ENCODE peak calls at places on chromosomes 11 and 22, in four cellular contexts. M is body of pancreas, Z is A549, V is brain microvascular endothelial cell. N is an unnamed sample.
A peak's percentile ranks its signal among the peaks of the same experiment; 100 is the strongest.

GRCh38 chr11:124870430-124870829 is 5.2 kb downstream of the ROBO3 start:
- DNase-seq in M (no peak), V (no peak), Z (no peak), N (no peak)

GRCh38 chr11:46663277-46663940 is 37.0 kb downstream of the ARHGAP1 start:
- DNase-seq in Z (no peak), M (no peak), V (no peak), N (no peak)

GRCh38 chr11:15780837-15781236 is 575.5 kb downstream of the SOX6 start:
- DNase-seq in M (no peak), V (no peak), Z (no peak), N (no peak)

GRCh38 chr11:34209809-34210208 is 104.4 kb downstream of the NAT10 start:
- DNase-seq in Z (no peak), M (no peak), V (no peak), N (no peak)

GRCh38 chr11:27991731-27992130 is 116.2 kb downstream of the KIF18A start:
- DNase-seq in Z (no peak), V (no peak), M (no peak), N (no peak)

GRCh38 chr11:118911880-118912741 is 13.6 kb downstream of the BCL9L start:
- DNase-seq in M (peak; percentile 59), Z (no peak), V (peak; percentile 91), N (no peak)

GRCh38 chr11:125431481-125431880 is 64.6 kb downstream of the FEZ1 start:
- DNase-seq in V (no peak), M (no peak), Z (no peak), N (no peak)

GRCh38 chr11:61378713-61379313 is 13.6 kb upstream of the TMEM216 start:
- DNase-seq in V (peak; percentile 88), M (no peak), Z (peak; percentile 72), N (peak; percentile 97)

GRCh38 chr11:99037057-99037456 is 16.3 kb downstream of the CNTN5 start:
- DNase-seq in V (no peak), M (no peak), Z (no peak), N (no peak)

GRCh38 chr22:45344339-45344738 is 34.6 kb downstream of the FAM118A start:
- DNase-seq in Z (peak; percentile 28), V (no peak), M (no peak), N (no peak)
- TF ChIP-seq CTCF in Z (no peak), V (peak; percentile 47), M (no peak), N (no peak)

DNA sequence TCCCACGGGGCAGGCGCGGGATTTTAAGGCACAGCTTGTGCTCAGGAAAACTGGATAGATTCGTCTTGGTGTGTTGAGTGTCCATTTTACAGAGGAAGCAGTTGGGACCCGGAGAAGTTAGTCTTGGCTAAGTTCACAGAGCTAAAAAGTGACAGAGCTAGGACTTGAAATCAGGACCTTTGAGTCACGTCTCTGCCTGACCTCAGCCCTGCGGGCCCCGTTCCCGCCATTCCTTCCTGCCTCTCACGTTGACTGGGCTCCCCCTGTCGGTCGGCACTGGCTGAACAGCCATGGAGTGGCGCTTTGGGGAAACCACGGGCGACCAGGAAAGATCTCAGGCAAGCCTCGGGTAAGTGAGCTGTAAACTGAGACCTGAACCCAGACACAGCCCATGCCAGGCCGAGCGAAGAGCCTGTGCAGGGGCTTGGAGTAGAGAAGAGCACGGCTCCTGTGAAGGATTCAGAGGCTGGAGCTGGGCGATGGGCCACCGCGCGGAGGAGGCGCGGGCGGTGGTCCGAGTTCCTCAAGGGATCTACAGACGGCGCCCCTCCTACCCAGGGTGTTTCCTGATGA is 54.1 kb downstream of the WNT11 start:
- DNase-seq in Z (peak; percentile 93), V (peak; percentile 53), M (peak; percentile 90), N (peak; percentile 17)
- H3K4me3 ChIP-seq in Z (no peak overlapping the region), V (peak overlapping the region; percentile 49), M (no peak overlapping the region), N (peak overlapping the region; percentile 24)

GRCh38 chr11:42631223-42631843 is 680.5 kb upstream of the API5 start:
- DNase-seq in V (peak; percentile 36), Z (no peak), M (no peak), N (no peak)
- TF ChIP-seq CTCF in V (no peak), Z (no peak), M (no peak), N (no peak)

GRCh38 chr22:49380828-49381114 is 446.9 kb downstream of the BRD1 start:
- DNase-seq in Z (no peak), V (no peak), M (no peak), N (no peak)

GRCh38 chr22:49382451-49382735 is 445.3 kb downstream of the BRD1 start:
- DNase-seq in Z (no peak), M (no peak), V (no peak), N (no peak)

GRCh38 chr22:49377306-49377705 is 450.4 kb downstream of the BRD1 start:
- DNase-seq in Z (no peak), M (no peak), V (no peak), N (no peak)

GRCh38 chr22:49381595-49382450 is 445.9 kb downstream of the BRD1 start:
- DNase-seq in M (no peak), V (no peak), Z (no peak), N (no peak)

GRCh38 chr22:49380095-49380827 is 447.4 kb downstream of the BRD1 start:
- DNase-seq in M (no peak), V (no peak), Z (no peak), N (no peak)
- H3K4me3 ChIP-seq in M (no peak overlapping the region), V (no peak overlapping the region), Z (no peak overlapping the region), N (no peak overlapping the region)

DNA sequence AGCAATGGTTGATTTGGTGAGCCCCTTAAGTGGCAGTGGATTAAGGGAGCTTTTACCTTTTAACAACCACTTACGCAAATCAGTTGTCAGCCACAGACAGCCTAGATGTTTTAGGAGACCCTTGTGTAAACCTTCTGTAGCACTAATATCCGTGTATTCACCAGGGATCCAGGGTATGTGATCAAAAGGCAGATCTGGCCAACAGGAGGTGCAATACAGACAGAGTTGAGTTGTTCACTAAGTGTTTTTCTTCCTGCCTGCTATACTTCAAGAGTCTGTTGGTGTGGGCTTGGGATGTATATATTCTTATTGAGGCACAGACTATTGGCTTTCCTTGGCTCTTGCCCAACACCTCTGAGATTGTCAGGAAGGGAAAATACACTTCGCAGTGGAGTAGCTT is 175.1 kb downstream of the FAT3 start:
- DNase-seq in M (no peak), Z (no peak), V (no peak), N (no peak)
- TF ChIP-seq CTCF in M (no peak), Z (no peak), V (peak; percentile 19), N (no peak)

DNA sequence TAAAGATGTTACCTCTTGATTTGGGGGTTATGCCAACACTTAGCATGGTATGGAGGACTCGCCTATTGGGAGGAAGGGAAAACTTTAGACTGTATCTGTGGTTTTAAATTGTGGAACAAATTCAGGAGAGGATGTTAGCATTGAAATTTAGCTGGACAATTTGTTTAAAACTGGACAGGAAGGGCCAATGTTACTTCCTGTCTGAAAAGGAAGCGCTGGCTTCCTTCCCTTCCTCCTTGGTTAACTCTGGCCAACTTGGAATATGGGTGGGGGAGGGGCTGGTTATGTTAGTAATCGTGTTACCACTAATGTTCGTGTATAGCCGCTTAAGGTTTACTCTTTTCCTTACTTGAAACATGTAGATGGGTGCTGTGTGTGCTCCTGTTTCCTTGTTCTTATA is 13.9 kb downstream of the CTNND1 start:
- DNase-seq in V (no peak), Z (no peak), M (no peak), N (no peak)
- H3K4me3 ChIP-seq in V (no peak overlapping the region), Z (no peak overlapping the region), M (no peak overlapping the region), N (no peak overlapping the region)

GRCh38 chr22:17268501-17269223 is 49.4 kb upstream of the ADA2 start:
- DNase-seq in Z (no peak), V (no peak), M (no peak), N (no peak)
- TF ChIP-seq CTCF in Z (no peak), V (peak; percentile 6), M (no peak), N (no peak)

GRCh38 chr11:94151903-94152677 is 23.4 kb downstream of the PANX1 start:
- DNase-seq in M (no peak), V (peak; percentile 87), Z (peak; percentile 84), N (no peak)
- H3K4me3 ChIP-seq in M (no peak overlapping the region), V (no peak overlapping the region), Z (no peak overlapping the region), N (no peak overlapping the region)

GRCh38 chr22:45104313-45104712 is 59.4 kb upstream of the NUP50 start:
- DNase-seq in M (no peak), V (no peak), Z (no peak), N (no peak)

GRCh38 chr22:45103756-45104155 is 60.0 kb upstream of the NUP50 start:
- DNase-seq in Z (no peak), V (no peak), M (no peak), N (no peak)

GRCh38 chr22:45099961-45100360 is 63.8 kb upstream of the NUP50 start:
- DNase-seq in M (no peak), Z (no peak), V (no peak), N (no peak)

GRCh38 chr22:45102896-45103420 is 60.8 kb upstream of the NUP50 start:
- DNase-seq in V (no peak), M (no peak), Z (no peak), N (no peak)

GRCh38 chr22:45101828-45102227 is 61.9 kb upstream of the NUP50 start:
- DNase-seq in Z (peak; percentile 34), M (no peak), V (peak; percentile 34), N (no peak)
- TF ChIP-seq CTCF in Z (peak; percentile 49), M (peak; percentile 26), V (peak; percentile 72), N (peak; percentile 65)

N was measured in AG09309.